ENCODE peak calls at places on chromosomes 12 and 14, in nine cellular contexts. S is transverse colon, C is psoas muscle, I is HFF-Myc, H is dorsolateral prefrontal cortex, A is heart left ventricle, E is left ventricle myocardium inferior, B is IMR-90, P is endodermal cell. V is an unnamed sample.

GRCh38 chr14:94340533-94340932 is 17.4 kb upstream of the SERPINA6 start:
- DNase-seq in P (no peak), A (no peak), H (no peak), B (no peak), S (no peak), E (no peak), C (no peak), I (no peak), V (no peak)

GRCh38 chr12:113980537-113981337 is 14.6 kb upstream of the RBM19 start:
- DNase-seq in P (peak), B (peak), S (peak), H (peak), C (no peak), E (no peak), A (no peak), I (peak), V (peak)

GRCh38 chr12:46402861-46403731 is 30.5 kb upstream of the SLC38A2 start:
- DNase-seq in B (peak), I (no peak), E (no peak), C (no peak), H (no peak), A (no peak), S (no peak), P (no peak), V (peak)

GRCh38 chr14:53847057-53847456 is 109.6 kb downstream of the BMP4 start:
- DNase-seq in B (no peak), A (no peak), H (no peak), S (no peak), P (no peak), I (no peak), C (no peak), E (no peak), V (no peak)

GRCh38 chr12:126483145-126484068 is 1418.2 kb downstream of the AACS start:
- DNase-seq in I (no peak), C (no peak), H (no peak), B (no peak), S (no peak), A (no peak), E (no peak), P (no peak), V (peak)

GRCh38 chr12:81835783-81836182 is 76.6 kb upstream of the PPFIA2 start:
- DNase-seq in I (no peak), P (no peak), C (no peak), B (no peak), E (no peak), A (no peak), H (no peak), S (no peak), V (no peak)

GRCh38 chr14:103923863-103924262 is 4.4 kb upstream of the TDRD9 start:
- DNase-seq in S (no peak), B (no peak), H (no peak), A (peak), I (no peak), E (peak), P (no peak), C (no peak), V (no peak)

GRCh38 chr14:58465425-58465824 is 37.9 kb downstream of the KIAA0586 start:
- DNase-seq in E (no peak), H (no peak), I (no peak), B (peak), A (no peak), C (no peak), P (no peak), S (no peak), V (peak)

GRCh38 chr12:12156116-12156515 is 85.4 kb downstream of the BCL2L14 start:
- DNase-seq in S (no peak), P (no peak), C (no peak), I (no peak), B (no peak), A (no peak), E (no peak), H (no peak), V (no peak)

GRCh38 chr12:104985206-104985605 is 910 bp upstream of the NOPCHAP1 start:
- DNase-seq in A (no peak), S (no peak), H (no peak), E (no peak), P (no peak), I (no peak), C (no peak), B (no peak), V (no peak)

GRCh38 chr12:103801709-103802585 is 39.1 kb downstream of the NT5DC3 start:
- DNase-seq in C (peak), B (peak), E (no peak), S (no peak), P (peak), A (no peak), H (no peak), I (no peak), V (peak)

GRCh38 chr14:105139831-105140239 is 28.7 kb downstream of the JAG2 start:
- DNase-seq in I (no peak), B (no peak), C (no peak), P (peak), E (no peak), S (no peak), A (no peak), H (no peak), V (no peak)

GRCh38 chr14:32370720-32371119 is 41.6 kb downstream of the AKAP6 start:
- DNase-seq in C (no peak), I (peak), S (no peak), P (no peak), A (no peak), H (no peak), E (no peak), B (peak), V (peak)

GRCh38 chr12:124626841-124627502 is 59.6 kb upstream of the NCOR2 start:
- DNase-seq in I (no peak), S (no peak), E (peak), C (peak), P (no peak), A (peak), B (peak), H (no peak), V (peak)

GRCh38 chr12:121214855-121215745 is 5.2 kb downstream of the P2RX4 start:
- DNase-seq in H (no peak), S (no peak), A (no peak), C (no peak), E (no peak), I (peak), P (no peak), B (peak), V (peak)

GRCh38 chr12:116201908-116202307 is 75.6 kb downstream of the MED13L start:
- DNase-seq in A (no peak), I (no peak), H (no peak), B (peak), E (no peak), C (no peak), S (no peak), P (no peak), V (peak)

GRCh38 chr12:67582238-67582834 is 66.2 kb upstream of the DYRK2 start:
- DNase-seq in I (no peak), H (no peak), S (no peak), A (no peak), C (no peak), B (no peak), E (no peak), P (no peak), V (no peak)

GRCh38 chr12:15801770-15802393 is 12.7 kb upstream of the EPS8 start:
- DNase-seq in E (no peak), C (no peak), A (no peak), I (no peak), B (peak), P (no peak), H (no peak), S (peak), V (no peak)

GRCh38 chr12:132390287-132391076 is 61.1 kb upstream of the GALNT9 start:
- DNase-seq in A (peak), H (no peak), E (no peak), I (no peak), S (no peak), P (no peak), C (no peak), B (no peak), V (no peak)

GRCh38 chr12:71578694-71579258 is 84.9 kb downstream of the ZFC3H1 start:
- DNase-seq in E (no peak), H (no peak), P (no peak), B (no peak), C (no peak), I (no peak), S (no peak), A (no peak), V (no peak)

GRCh38 chr12:86196465-86196864 is 59.7 kb downstream of the MGAT4C start:
- DNase-seq in P (no peak), H (no peak), A (no peak), E (no peak), C (no peak), I (no peak), S (no peak), B (no peak), V (no peak)

GRCh38 chr12:120766569-120766965 is 40.9 kb downstream of the ACADS start:
- DNase-seq in C (no peak), P (peak), A (no peak), I (no peak), E (no peak), B (no peak), H (no peak), S (no peak), V (no peak)

GRCh38 chr12:42187799-42188198 is 43.1 kb upstream of the GXYLT1 start:
- DNase-seq in E (no peak), C (no peak), P (no peak), A (no peak), H (no peak), B (no peak), S (no peak), I (no peak), V (peak)

GRCh38 chr12:132551271-132552120 is 58.9 kb downstream of the LRCOL1 start:
- DNase-seq in I (no peak), P (no peak), C (no peak), A (no peak), B (no peak), E (no peak), H (peak), S (no peak), V (no peak)

GRCh38 chr14:100770605-100771120 is 44.0 kb downstream of the DLK1 start:
- DNase-seq in C (no peak), S (no peak), H (no peak), B (no peak), A (no peak), I (no peak), E (no peak), P (peak), V (no peak)

GRCh38 chr14:92135269-92135668 is 13.5 kb downstream of the CPSF2 start:
- DNase-seq in E (no peak), C (no peak), S (no peak), P (no peak), H (no peak), I (no peak), A (no peak), B (peak), V (peak)

GRCh38 chr14:81269100-81269978 is 48.6 kb upstream of the GTF2A1 start:
- DNase-seq in I (peak), P (peak), C (no peak), H (no peak), S (no peak), E (no peak), A (no peak), B (peak), V (peak)

GRCh38 chr12:42262271-42262670 is 24.2 kb upstream of the YAF2 start:
- DNase-seq in S (no peak), H (no peak), A (no peak), B (peak), E (no peak), I (no peak), P (no peak), C (no peak), V (peak)

GRCh38 chr12:15525414-15525813 is 203.1 kb downstream of the PTPRO start:
- DNase-seq in B (no peak), H (no peak), S (no peak), E (no peak), P (no peak), A (no peak), I (no peak), C (no peak), V (no peak)

GRCh38 chr12:85405781-85406522 is 125.9 kb downstream of the ALX1 start:
- DNase-seq in I (no peak), S (no peak), A (no peak), H (no peak), C (no peak), B (peak), P (no peak), E (no peak), V (peak)

GRCh38 chr14:100534528-100535286 is 52.5 kb downstream of the BEGAIN start:
- DNase-seq in B (no peak), A (no peak), C (no peak), I (no peak), P (peak), H (no peak), S (peak), E (peak), V (no peak)

GRCh38 chr12:119781804-119782203 is 95.3 kb downstream of the CIT start:
- DNase-seq in S (no peak), P (no peak), E (no peak), H (no peak), A (no peak), I (no peak), C (no peak), B (no peak), V (no peak)

GRCh38 chr12:25491396-25491948 is 61.6 kb downstream of the LMNTD1 start:
- DNase-seq in H (no peak), E (no peak), P (peak), S (no peak), I (no peak), A (no peak), B (no peak), C (no peak), V (no peak)

GRCh38 chr12:12899530-12900380 is 8.4 kb downstream of the GPRC5A start:
- DNase-seq in S (no peak), H (peak), A (no peak), C (peak), I (peak), B (peak), E (no peak), P (no peak), V (peak)

GRCh38 chr12:99200711-99201384 is 446.7 kb upstream of the GARIN6 start:
- DNase-seq in H (no peak), E (no peak), B (no peak), S (no peak), A (no peak), C (no peak), I (no peak), P (peak), V (no peak)

GRCh38 chr14:101859538-101859902 is 98.0 kb downstream of the PPP2R5C start:
- DNase-seq in A (no peak), E (no peak), S (no peak), C (no peak), B (no peak), P (no peak), H (no peak), I (no peak), V (no peak)
- H3K4me3 ChIP-seq in A (no peak), E (no peak), S (no peak), C (no peak), B (no peak), P (no peak), H (no peak), I (no peak), V (no peak)

DNA sequence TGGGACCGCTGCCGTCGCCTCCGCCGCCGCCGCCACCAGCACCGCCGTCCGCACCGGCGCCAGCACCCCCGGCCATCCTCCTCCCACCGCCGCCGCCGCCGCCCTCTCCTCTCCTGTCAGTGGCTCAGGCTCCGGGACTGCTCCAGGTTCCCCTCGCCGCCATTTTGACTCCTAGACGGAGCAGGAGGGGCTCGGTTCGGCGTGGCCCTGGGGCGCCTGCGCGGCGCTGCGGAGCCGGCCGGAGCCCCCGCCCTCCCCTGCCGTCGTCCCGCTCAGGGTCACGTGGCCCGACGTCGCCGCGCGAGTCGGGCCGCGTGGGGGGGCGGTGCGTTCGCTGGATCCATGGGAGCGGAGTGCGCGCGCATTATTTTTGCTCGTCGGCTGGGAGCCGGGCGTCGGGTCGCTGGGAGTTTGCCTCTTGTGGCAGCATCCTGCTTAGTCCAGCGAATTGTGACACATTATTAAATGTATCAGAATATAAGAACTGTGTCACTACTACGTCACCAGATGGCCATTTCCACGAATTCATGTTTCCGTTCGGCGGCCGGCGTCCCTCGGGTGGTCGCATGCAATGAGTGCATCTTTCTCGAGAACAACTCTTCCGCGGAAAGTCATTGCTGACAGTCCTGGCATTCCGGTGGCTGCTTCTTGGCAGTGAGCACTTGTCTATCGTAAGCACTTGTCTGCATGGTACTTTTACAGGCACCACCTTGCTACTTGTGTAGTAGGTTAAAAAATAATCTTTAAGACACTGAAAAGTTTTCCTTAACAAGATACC is at the start of gene BTBD7:
- DNase-seq in E (peak), P (peak), B (peak), C (peak), I (peak), S (peak), H (peak), A (peak), V (peak)
- TF ChIP-seq CTCF in E (peak), P (peak), B (peak), C (peak), I (no peak), S (peak), H (peak), A (no peak), V (peak)

GRCh38 chr12:4287325-4288290 is 14.0 kb downstream of the CCND2 start:
- DNase-seq in B (no peak), H (no peak), A (no peak), E (no peak), I (no peak), S (no peak), P (peak), C (no peak), V (no peak)

GRCh38 chr12:4290011-4290790 is 16.6 kb downstream of the CCND2 start:
- DNase-seq in A (no peak), C (no peak), H (no peak), E (no peak), S (no peak), P (peak), I (no peak), B (no peak), V (no peak)

GRCh38 chr12:4286771-4287317 is 13.3 kb downstream of the CCND2 start:
- DNase-seq in B (no peak), P (peak), S (no peak), A (no peak), H (no peak), I (no peak), E (no peak), C (no peak), V (no peak)

GRCh38 chr12:4288296-4289019 is 14.9 kb downstream of the CCND2 start:
- DNase-seq in E (no peak), P (peak), S (no peak), C (no peak), I (no peak), H (no peak), A (no peak), B (no peak), V (no peak)

GRCh38 chr12:4289334-4289878 is 15.8 kb downstream of the CCND2 start:
- DNase-seq in B (no peak), A (no peak), E (no peak), C (no peak), P (peak), H (no peak), I (no peak), S (no peak), V (no peak)
- H3K4me3 ChIP-seq in B (no peak), A (no peak), E (peak), C (no peak), P (no peak), H (peak), I (no peak), S (no peak), V (no peak)

GRCh38 chr12:79553863-79554574 is 136.7 kb downstream of the PAWR start:
- DNase-seq in A (no peak), C (no peak), H (no peak), I (no peak), S (no peak), B (no peak), E (no peak), P (no peak), V (no peak)

GRCh38 chr12:79557690-79558315 is 133.0 kb downstream of the PAWR start:
- DNase-seq in I (no peak), E (no peak), C (no peak), S (no peak), A (no peak), B (no peak), H (no peak), P (no peak), V (peak)

GRCh38 chr12:79558924-79559469 is 131.8 kb downstream of the PAWR start:
- DNase-seq in H (no peak), A (no peak), B (no peak), I (no peak), C (no peak), E (no peak), S (no peak), P (no peak), V (no peak)

GRCh38 chr12:79552186-79552585 is 138.6 kb downstream of the PAWR start:
- DNase-seq in E (no peak), H (no peak), I (no peak), C (no peak), A (no peak), S (no peak), B (no peak), P (no peak), V (peak)

GRCh38 chr12:79555006-79555925 is 135.5 kb downstream of the PAWR start:
- DNase-seq in C (no peak), H (no peak), B (peak), E (no peak), P (no peak), A (no peak), I (no peak), S (no peak), V (peak)
- TF ChIP-seq CTCF in C (peak), H (peak), B (peak), E (peak), P (peak), A (peak), I (peak), S (peak), V (peak)

V was measured in AG10803.